ENCODE peak calls at places on chromosomes 2 and 18, in five cellular contexts. One of them, this sample, is unnamed.
A peak's percentile ranks its signal among the peaks of the same experiment; 100 is the strongest.

GRCh38 chr2:215793747-215794595 is 219.4 kb downstream of the MREG start:
- DNase-seq in endothelial cell: no peak
- DNase-seq in glomerular endothelial cell: peak; percentile 90
- DNase-seq in Ammon's horn: peak; percentile 62
- DNase-seq in activated CD8-positive, alpha-beta memory T cell treated with anti-CD3 and anti-CD28 coated beads, Interleukin-2, amount 10 ng/mL, durations not matched to agents 7 days and 5 days: no peak
- DNase-seq in this sample: no peak

GRCh38 chr2:196239622-196240587 is 68.5 kb upstream of the STK17B start:
- DNase-seq in activated CD8-positive, alpha-beta memory T cell treated with anti-CD3 and anti-CD28 coated beads, Interleukin-2, amount 10 ng/mL, durations not matched to agents 7 days and 5 days: peak; percentile 96
- DNase-seq in Ammon's horn: peak; percentile 71
- DNase-seq in glomerular endothelial cell: no peak
- DNase-seq in endothelial cell: peak; percentile 53
- DNase-seq in this sample: no peak

GRCh38 chr2:141109633-141110032 is 1021.2 kb downstream of the LRP1B start:
- DNase-seq in glomerular endothelial cell: no peak
- DNase-seq in endothelial cell: no peak
- DNase-seq in activated CD8-positive, alpha-beta memory T cell treated with anti-CD3 and anti-CD28 coated beads, Interleukin-2, amount 10 ng/mL, durations not matched to agents 7 days and 5 days: no peak
- DNase-seq in Ammon's horn: no peak
- DNase-seq in this sample: no peak

GRCh38 chr2:233072838-233073237 is 12.7 kb downstream of the INPP5D start:
- DNase-seq in endothelial cell: no peak
- DNase-seq in Ammon's horn: no peak
- DNase-seq in activated CD8-positive, alpha-beta memory T cell treated with anti-CD3 and anti-CD28 coated beads, Interleukin-2, amount 10 ng/mL, durations not matched to agents 7 days and 5 days: peak; percentile 35
- DNase-seq in glomerular endothelial cell: no peak
- DNase-seq in this sample: no peak

GRCh38 chr2:216694201-216694825 is 1.0 kb downstream of the IGFBP5 start:
- DNase-seq in activated CD8-positive, alpha-beta memory T cell treated with anti-CD3 and anti-CD28 coated beads, Interleukin-2, amount 10 ng/mL, durations not matched to agents 7 days and 5 days: peak; percentile 57
- DNase-seq in Ammon's horn: peak; percentile 67
- DNase-seq in glomerular endothelial cell: no peak
- DNase-seq in endothelial cell: peak; percentile 68
- DNase-seq in this sample: peak; percentile 53

GRCh38 chr2:141393214-141393545 is 737.6 kb downstream of the LRP1B start:
- DNase-seq in Ammon's horn: no peak
- DNase-seq in activated CD8-positive, alpha-beta memory T cell treated with anti-CD3 and anti-CD28 coated beads, Interleukin-2, amount 10 ng/mL, durations not matched to agents 7 days and 5 days: no peak
- DNase-seq in endothelial cell: no peak
- DNase-seq in glomerular endothelial cell: peak; percentile 45
- DNase-seq in this sample: no peak

GRCh38 chr2:168635065-168635577 is 167.3 kb upstream of the NOSTRIN start:
- DNase-seq in endothelial cell: no peak
- DNase-seq in glomerular endothelial cell: no peak
- DNase-seq in Ammon's horn: peak; percentile 63
- DNase-seq in activated CD8-positive, alpha-beta memory T cell treated with anti-CD3 and anti-CD28 coated beads, Interleukin-2, amount 10 ng/mL, durations not matched to agents 7 days and 5 days: no peak
- DNase-seq in this sample: no peak

GRCh38 chr18:31301201-31301655 is 16.7 kb upstream of the DSG1 start:
- DNase-seq in glomerular endothelial cell: no peak
- DNase-seq in endothelial cell: no peak
- DNase-seq in activated CD8-positive, alpha-beta memory T cell treated with anti-CD3 and anti-CD28 coated beads, Interleukin-2, amount 10 ng/mL, durations not matched to agents 7 days and 5 days: no peak
- DNase-seq in Ammon's horn: no peak
- DNase-seq in this sample: no peak

GRCh38 chr2:112542974-112543760 is 902 bp downstream of the POLR1B start:
- DNase-seq in glomerular endothelial cell: peak; percentile 7
- DNase-seq in Ammon's horn: peak; percentile 10
- DNase-seq in activated CD8-positive, alpha-beta memory T cell treated with anti-CD3 and anti-CD28 coated beads, Interleukin-2, amount 10 ng/mL, durations not matched to agents 7 days and 5 days: peak; percentile 45
- DNase-seq in endothelial cell: no peak
- DNase-seq in this sample: no peak

This sample was measured in nucleus accumbens.